ENCODE peak calls at places on chromosomes 6 and 20, in ten cellular contexts. B, E, N, L, T, O, M, P, A and U are unnamed samples.

GRCh38 chr6:125154184-125155135 is 887 bp downstream of the TPD52L1 start:
- DNase-seq in B (no peak), E (peak; percentile 76), N (peak; percentile 69), L (peak; percentile 50), T (no peak), O (no peak), M (peak; percentile 25), P (no peak), A (peak; percentile 60), U (no peak)

GRCh38 chr6:64831680-64832079 is 875.3 kb downstream of the EYS start:
- DNase-seq in B (no peak), E (peak; percentile 4), N (no peak), L (no peak), T (no peak), O (no peak), M (no peak), P (no peak), A (no peak), U (no peak)

GRCh38 chr6:50807035-50807434 is 11.6 kb upstream of the TFAP2B start:
- DNase-seq in B (no peak), E (no peak), N (no peak), L (no peak), T (no peak), O (no peak), M (no peak), P (no peak), A (no peak), U (no peak)

GRCh38 chr20:57503035-57503658 is 21.8 kb downstream of the CTCFL start:
- DNase-seq in B (no peak), E (no peak), N (no peak), L (no peak), T (no peak), O (no peak), M (no peak), P (no peak), A (no peak), U (no peak)

GRCh38 chr20:16438100-16438499 is 135.1 kb downstream of the KIF16B start:
- DNase-seq in B (no peak), E (no peak), N (no peak), L (no peak), T (no peak), O (no peak), M (no peak), P (no peak), A (no peak), U (no peak)

GRCh38 chr6:20565291-20565690 is 31.0 kb downstream of the CDKAL1 start:
- DNase-seq in B (no peak), E (no peak), N (no peak), L (no peak), T (no peak), O (no peak), M (no peak), P (no peak), A (no peak), U (no peak)

GRCh38 chr20:47356526-47357295 is at the start of gene ZMYND8:
- DNase-seq in B (peak; percentile 98), E (peak; percentile 100), N (peak; percentile 75), L (peak; percentile 89), T (peak; percentile 81), O (peak; percentile 87), M (peak; percentile 82), P (peak; percentile 95), A (peak; percentile 83), U (peak; percentile 94)

GRCh38 chr6:43376551-43376981 is 7.1 kb upstream of the ZNF318 start:
- DNase-seq in B (no peak), E (no peak), N (no peak), L (peak; percentile 26), T (no peak), O (no peak), M (no peak), P (no peak), A (no peak), U (no peak)

GRCh38 chr6:95120984-95121383 is 456.4 kb upstream of the MANEA start:
- DNase-seq in B (no peak), E (no peak), N (no peak), L (no peak), T (no peak), O (no peak), M (no peak), P (no peak), A (no peak), U (no peak)

GRCh38 chr6:119073307-119074051 is 5.0 kb downstream of the FAM184A start:
- DNase-seq in B (no peak), E (no peak), N (no peak), L (no peak), T (no peak), O (no peak), M (no peak), P (no peak), A (no peak), U (no peak)

GRCh38 chr6:158706369-158706982 is 56.6 kb downstream of the SYTL3 start:
- DNase-seq in B (no peak), E (peak; percentile 57), N (peak; percentile 73), L (peak; percentile 77), T (no peak), O (peak; percentile 14), M (peak; percentile 23), P (no peak), A (peak; percentile 73), U (peak; percentile 41)

GRCh38 chr6:18307006-18307405 is 42.7 kb upstream of the DEK start:
- DNase-seq in B (no peak), E (peak; percentile 51), N (peak; percentile 71), L (peak; percentile 64), T (no peak), O (no peak), M (peak; percentile 86), P (no peak), A (peak; percentile 78), U (no peak)

GRCh38 chr20:16488086-16488485 is 85.2 kb downstream of the KIF16B start:
- DNase-seq in B (no peak), E (no peak), N (no peak), L (no peak), T (no peak), O (peak; percentile 73), M (no peak), P (no peak), A (no peak), U (no peak)

GRCh38 chr20:36372671-36373070 is 66.5 kb downstream of the DLGAP4 start:
- DNase-seq in B (no peak), E (no peak), N (no peak), L (no peak), T (no peak), O (no peak), M (no peak), P (no peak), A (no peak), U (no peak)

GRCh38 chr6:11398451-11399326 is 138.9 kb upstream of the TMEM170B start:
- DNase-seq in B (no peak), E (no peak), N (no peak), L (no peak), T (no peak), O (no peak), M (no peak), P (no peak), A (no peak), U (no peak)

GRCh38 chr6:16595514-16595913 is 165.7 kb downstream of the ATXN1 start:
- DNase-seq in B (no peak), E (no peak), N (no peak), L (no peak), T (no peak), O (no peak), M (no peak), P (no peak), A (no peak), U (no peak)

GRCh38 chr6:168437751-168438150 is 3.2 kb upstream of the SMOC2 start:
- DNase-seq in B (no peak), E (no peak), N (no peak), L (no peak), T (no peak), O (no peak), M (no peak), P (no peak), A (no peak), U (no peak)